ENCODE peak calls at places on chromosomes 11 and 22, in seven cellular contexts. V is HFF-Myc, I is neuronal stem cell, F is fibroblast of mammary gland, X is brain microvascular endothelial cell, O is A549, T is HepG2. S is an unnamed sample.

GRCh38 chr11:59102259-59102765 is 4.7 kb upstream of the FAM111B start:
- DNase-seq in V (no peak), I (peak; percentile 52), F (peak; percentile 46), X (peak; percentile 35), O (peak; percentile 57), T (no peak), S (no peak)

GRCh38 chr11:126332221-126332711 is 23.2 kb upstream of the ST3GAL4 start:
- DNase-seq in V (peak; percentile 47), I (no peak), F (peak; percentile 97), X (peak; percentile 84), O (no peak), T (no peak), S (peak; percentile 78)

GRCh38 chr11:95222817-95223216 is 8.2 kb downstream of the SESN3 start:
- DNase-seq in V (no peak), I (no peak), F (no peak), X (no peak), O (no peak), T (no peak), S (no peak)

GRCh38 chr22:42879371-42880021 is 22.4 kb upstream of the ARFGAP3 start:
- DNase-seq in V (no peak), I (no peak), F (no peak), X (no peak), O (no peak), T (no peak), S (no peak)

GRCh38 chr11:36306888-36307287 is 10.8 kb downstream of the PRR5L start:
- DNase-seq in V (no peak), I (no peak), F (peak; percentile 60), X (no peak), O (no peak), T (peak; percentile 36), S (no peak)

GRCh38 chr11:13215157-13215556 is 62.4 kb upstream of the BMAL1 start:
- DNase-seq in V (no peak), I (no peak), F (peak; percentile 97), X (peak; percentile 83), O (peak; percentile 71), T (no peak), S (peak; percentile 56)

GRCh38 chr22:45878051-45878764 is 98.8 kb downstream of the WNT7B start:
- DNase-seq in V (no peak), I (no peak), F (no peak), X (no peak), O (no peak), T (no peak), S (no peak)

GRCh38 chr11:114775849-114776621 is 97.7 kb downstream of the NXPE2 start:
- DNase-seq in V (no peak), I (no peak), F (no peak), X (no peak), O (no peak), T (no peak), S (no peak)

GRCh38 chr22:48448821-48449220 is 1378.9 kb downstream of the BRD1 start:
- DNase-seq in V (no peak), I (no peak), F (no peak), X (no peak), O (no peak), T (no peak), S (no peak)

GRCh38 chr11:78208257-78209165 is 19.8 kb downstream of the USP35 start:
- DNase-seq in V (no peak), I (no peak), F (peak; percentile 74), X (no peak), O (no peak), T (peak; percentile 27), S (no peak)

GRCh38 chr11:65133724-65134123 is 595 bp downstream of the SYVN1 start:
- DNase-seq in V (no peak), I (no peak), F (peak; percentile 47), X (no peak), O (no peak), T (no peak), S (no peak)

GRCh38 chr22:29375436-29376076 is 12.8 kb downstream of the AP1B1 start:
- DNase-seq in V (no peak), I (no peak), F (peak; percentile 24), X (no peak), O (no peak), T (no peak), S (no peak)

GRCh38 chr11:27718853-27719574 is 18.8 kb upstream of the BDNF start:
- DNase-seq in V (no peak), I (peak; percentile 70), F (no peak), X (no peak), O (peak; percentile 55), T (no peak), S (no peak)

GRCh38 chr11:17734418-17734911 is at the start of gene KCNC1:
- DNase-seq in V (no peak), I (peak; percentile 65), F (peak; percentile 15), X (no peak), O (peak; percentile 47), T (no peak), S (no peak)

GRCh38 chr11:131511794-131512193 is 141.4 kb downstream of the NTM start:
- DNase-seq in V (no peak), I (peak; percentile 17), F (peak; percentile 10), X (peak; percentile 3), O (no peak), T (peak; percentile 27), S (no peak)

GRCh38 chr11:75338516-75339218 is 12.8 kb downstream of the ARRB1 start:
- DNase-seq in V (no peak), I (no peak), F (peak; percentile 62), X (peak; percentile 24), O (no peak), T (no peak), S (no peak)

GRCh38 chr11:17388609-17389204 is at the start of gene KCNJ11:
- DNase-seq in V (no peak), I (no peak), F (no peak), X (no peak), O (peak; percentile 29), T (no peak), S (no peak)

GRCh38 chr11:68014157-68014965 is 4.2 kb downstream of the ALDH3B1 start:
- DNase-seq in V (no peak), I (no peak), F (peak; percentile 88), X (peak; percentile 77), O (peak; percentile 89), T (no peak), S (peak; percentile 38)

GRCh38 chr11:96741068-96741467 is 351.3 kb downstream of the JRKL start:
- DNase-seq in V (no peak), I (no peak), F (peak; percentile 23), X (no peak), O (no peak), T (no peak), S (peak; percentile 10)

GRCh38 chr11:48111941-48112340 is 104.7 kb upstream of the OR4B1 start:
- DNase-seq in V (no peak), I (no peak), F (no peak), X (no peak), O (no peak), T (no peak), S (no peak)

GRCh38 chr22:24156146-24156914 is 25.0 kb upstream of the SUSD2 start:
- DNase-seq in V (no peak), I (peak; percentile 35), F (peak; percentile 48), X (peak; percentile 29), O (no peak), T (no peak), S (no peak)

GRCh38 chr22:42078469-42079318 is 806 bp upstream of the SMDT1 start:
- DNase-seq in V (no peak), I (no peak), F (peak; percentile 51), X (no peak), O (no peak), T (no peak), S (no peak)

GRCh38 chr11:27977031-27977430 is 130.9 kb downstream of the KIF18A start:
- DNase-seq in V (no peak), I (no peak), F (peak; percentile 33), X (peak; percentile 30), O (no peak), T (no peak), S (no peak)

GRCh38 chr11:121655481-121656332 is 202.9 kb upstream of the SORL1-AS1 start:
- DNase-seq in V (peak; percentile 96), I (peak; percentile 78), F (peak; percentile 99), X (peak; percentile 96), O (peak; percentile 72), T (peak; percentile 69), S (peak; percentile 95)

GRCh38 chr11:86499723-86500129 is 125.0 kb downstream of the CCDC81 start:
- DNase-seq in V (no peak), I (no peak), F (no peak), X (no peak), O (no peak), T (peak; percentile 73), S (no peak)

DNA sequence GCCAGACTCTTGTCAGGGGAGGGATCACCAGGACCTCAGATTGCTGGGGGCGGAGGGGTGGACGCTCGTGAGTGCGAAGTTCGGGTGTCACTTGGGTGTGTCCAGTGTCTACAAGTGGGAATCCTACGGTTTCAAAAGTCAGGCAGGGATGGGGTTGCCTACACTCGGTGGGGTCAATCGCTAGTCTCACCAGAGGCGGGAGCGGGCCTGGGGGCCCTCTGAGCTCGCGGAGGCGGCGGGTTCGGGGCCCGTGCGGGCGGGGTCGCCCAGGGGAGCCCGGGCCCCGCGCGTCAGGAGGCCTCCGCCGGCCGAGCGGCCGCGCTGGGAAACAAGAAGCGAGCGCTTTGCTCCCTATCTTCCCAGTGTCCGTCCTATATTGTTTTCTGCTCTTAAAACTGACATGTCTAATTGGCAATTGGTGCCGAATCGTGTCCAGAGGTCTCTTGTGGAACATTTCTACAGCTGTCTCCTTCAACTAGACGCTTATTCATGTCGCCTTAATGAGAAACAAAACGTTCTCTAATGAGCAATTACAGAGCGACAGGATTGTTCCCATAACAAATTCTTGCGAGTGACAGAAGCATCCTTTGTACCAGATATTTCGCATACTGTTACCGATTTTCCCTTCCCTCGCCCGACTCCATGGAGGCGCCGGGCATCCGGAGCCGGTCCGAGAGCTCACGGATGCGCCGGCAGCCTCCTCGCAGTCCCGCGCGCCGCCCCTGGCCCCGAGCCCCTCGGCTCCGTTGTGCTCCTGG is 11.9 kb downstream of the PAX6 start:
- DNase-seq in V (no peak), I (no peak), F (no peak), X (no peak), O (no peak), T (no peak), S (no peak)
- H3K4me3 ChIP-seq in V (no peak overlapping the region), I (no peak overlapping the region), F (no peak overlapping the region), X (no peak overlapping the region), O (no peak overlapping the region), T (no peak overlapping the region), S (no peak overlapping the region)

GRCh38 chr11:413120-414081 is 1.4 kb downstream of the SIGIRR start:
- DNase-seq in V (no peak), I (no peak), F (no peak), X (no peak), O (no peak), T (no peak), S (no peak)
- H3K4me3 ChIP-seq in V (no peak overlapping the region), I (no peak overlapping the region), F (no peak overlapping the region), X (no peak overlapping the region), O (no peak overlapping the region), T (no peak overlapping the region), S (no peak overlapping the region)

DNA sequence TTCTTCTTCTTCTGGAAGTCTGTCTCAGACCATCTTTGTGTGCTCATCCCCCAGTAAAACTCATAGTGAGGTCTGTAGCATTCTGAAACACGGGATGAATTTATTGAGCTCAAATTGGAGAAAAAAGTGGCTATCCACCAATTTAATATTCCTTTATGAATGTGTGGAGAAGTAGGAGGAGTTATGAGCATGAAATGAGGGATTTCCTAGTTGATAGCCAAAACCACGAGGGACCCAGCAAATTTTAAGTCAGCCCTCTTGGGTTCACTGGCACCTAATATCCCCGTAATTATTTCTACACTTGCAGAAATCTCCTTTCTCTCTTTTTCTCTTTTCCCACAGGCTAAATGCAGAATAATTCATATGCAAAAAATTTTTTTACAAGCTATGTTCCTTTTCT is at the start of gene OR52A1:
- DNase-seq in V (no peak), I (no peak), F (no peak), X (no peak), O (no peak), T (no peak), S (no peak)
- H3K4me3 ChIP-seq in V (no peak within 1 kb of the TSS), I (no peak within 1 kb of the TSS), F (no peak within 1 kb of the TSS), X (no peak within 1 kb of the TSS), O (no peak within 1 kb of the TSS), T (no peak within 1 kb of the TSS), S (no peak within 1 kb of the TSS)

GRCh38 chr11:46272816-46273427 is 4.5 kb upstream of the CREB3L1 start:
- DNase-seq in V (no peak), I (no peak), F (peak; percentile 85), X (no peak), O (no peak), T (no peak), S (no peak)
- H3K4me3 ChIP-seq in V (no peak overlapping the region), I (no peak overlapping the region), F (no peak overlapping the region), X (no peak overlapping the region), O (no peak overlapping the region), T (no peak overlapping the region), S (no peak overlapping the region)